ENCODE peak calls at places on chromosome 4, in ten cellular contexts. One of them, this sample, is unnamed.

GRCh38 chr4:107854326-107855030 is 29.7 kb downstream of the SGMS2 start:
- DNase-seq in activated CD4-positive, CD25-positive, alpha-beta regulatory T cell: no peak
- DNase-seq in Kasumi-1: no peak
- DNase-seq in activated CD4-positive, alpha-beta T cell treated with anti-CD3 and anti-CD28 coated beads, Interleukin-2, amount 50 U/mL, for 48 hours: no peak
- DNase-seq in NAMALWA: no peak
- DNase-seq in naive thymus-derived CD4-positive, alpha-beta T cell: no peak
- DNase-seq in activated B cell treated with CpG ODN at 0.5 μM for 24 hours: no peak
- DNase-seq in stomach: no peak
- DNase-seq in dermis microvascular lymphatic vessel endothelial cell: no peak
- DNase-seq in WTC11: no peak
- DNase-seq in this sample: no peak

GRCh38 chr4:99685234-99685633 is 27.6 kb upstream of the C4orf54 start:
- DNase-seq in activated B cell treated with CpG ODN at 0.5 μM for 24 hours: no peak
- DNase-seq in naive thymus-derived CD4-positive, alpha-beta T cell: no peak
- DNase-seq in NAMALWA: no peak
- DNase-seq in activated CD4-positive, CD25-positive, alpha-beta regulatory T cell: no peak
- DNase-seq in WTC11: no peak
- DNase-seq in stomach: no peak
- DNase-seq in activated CD4-positive, alpha-beta T cell treated with anti-CD3 and anti-CD28 coated beads, Interleukin-2, amount 50 U/mL, for 48 hours: no peak
- DNase-seq in Kasumi-1: no peak
- DNase-seq in dermis microvascular lymphatic vessel endothelial cell: no peak
- DNase-seq in this sample: no peak

GRCh38 chr4:41610474-41610873 is 72.5 kb downstream of the LIMCH1 start:
- DNase-seq in NAMALWA: no peak
- DNase-seq in activated B cell treated with CpG ODN at 0.5 μM for 24 hours: no peak
- DNase-seq in naive thymus-derived CD4-positive, alpha-beta T cell: no peak
- DNase-seq in dermis microvascular lymphatic vessel endothelial cell: no peak
- DNase-seq in stomach: no peak
- DNase-seq in Kasumi-1: no peak
- DNase-seq in activated CD4-positive, alpha-beta T cell treated with anti-CD3 and anti-CD28 coated beads, Interleukin-2, amount 50 U/mL, for 48 hours: no peak
- DNase-seq in activated CD4-positive, CD25-positive, alpha-beta regulatory T cell: no peak
- DNase-seq in WTC11: no peak
- DNase-seq in this sample: no peak

GRCh38 chr4:141912831-141913230 is 276.4 kb downstream of the IL15 start:
- DNase-seq in stomach: peak; percentile 54
- DNase-seq in activated CD4-positive, alpha-beta T cell treated with anti-CD3 and anti-CD28 coated beads, Interleukin-2, amount 50 U/mL, for 48 hours: no peak
- DNase-seq in NAMALWA: no peak
- DNase-seq in activated CD4-positive, CD25-positive, alpha-beta regulatory T cell: no peak
- DNase-seq in WTC11: no peak
- DNase-seq in dermis microvascular lymphatic vessel endothelial cell: peak; percentile 10
- DNase-seq in activated B cell treated with CpG ODN at 0.5 μM for 24 hours: no peak
- DNase-seq in naive thymus-derived CD4-positive, alpha-beta T cell: no peak
- DNase-seq in Kasumi-1: no peak
- DNase-seq in this sample: no peak

GRCh38 chr4:41507292-41507933 is 30.5 kb upstream of the LIMCH1 start:
- DNase-seq in NAMALWA: no peak
- DNase-seq in WTC11: no peak
- DNase-seq in activated CD4-positive, CD25-positive, alpha-beta regulatory T cell: no peak
- DNase-seq in Kasumi-1: no peak
- DNase-seq in stomach: no peak
- DNase-seq in activated CD4-positive, alpha-beta T cell treated with anti-CD3 and anti-CD28 coated beads, Interleukin-2, amount 50 U/mL, for 48 hours: no peak
- DNase-seq in dermis microvascular lymphatic vessel endothelial cell: no peak
- DNase-seq in activated B cell treated with CpG ODN at 0.5 μM for 24 hours: no peak
- DNase-seq in naive thymus-derived CD4-positive, alpha-beta T cell: no peak
- DNase-seq in this sample: no peak

GRCh38 chr4:76830612-76831474 is 67.1 kb downstream of the SOWAHB start:
- DNase-seq in activated CD4-positive, CD25-positive, alpha-beta regulatory T cell: no peak
- DNase-seq in dermis microvascular lymphatic vessel endothelial cell: peak; percentile 98
- DNase-seq in WTC11: no peak
- DNase-seq in activated CD4-positive, alpha-beta T cell treated with anti-CD3 and anti-CD28 coated beads, Interleukin-2, amount 50 U/mL, for 48 hours: no peak
- DNase-seq in NAMALWA: no peak
- DNase-seq in Kasumi-1: no peak
- DNase-seq in activated B cell treated with CpG ODN at 0.5 μM for 24 hours: no peak
- DNase-seq in naive thymus-derived CD4-positive, alpha-beta T cell: no peak
- DNase-seq in stomach: peak; percentile 61
- DNase-seq in this sample: peak; percentile 31

GRCh38 chr4:74109894-74110605 is 11.1 kb upstream of the CXCL2 start:
- DNase-seq in Kasumi-1: no peak
- DNase-seq in dermis microvascular lymphatic vessel endothelial cell: no peak
- DNase-seq in activated CD4-positive, alpha-beta T cell treated with anti-CD3 and anti-CD28 coated beads, Interleukin-2, amount 50 U/mL, for 48 hours: no peak
- DNase-seq in WTC11: no peak
- DNase-seq in NAMALWA: no peak
- DNase-seq in naive thymus-derived CD4-positive, alpha-beta T cell: no peak
- DNase-seq in activated B cell treated with CpG ODN at 0.5 μM for 24 hours: no peak
- DNase-seq in activated CD4-positive, CD25-positive, alpha-beta regulatory T cell: no peak
- DNase-seq in stomach: no peak
- DNase-seq in this sample: peak; percentile 87

GRCh38 chr4:1842993-1843448 is 12.9 kb downstream of the LETM1 start:
- DNase-seq in WTC11: no peak
- DNase-seq in NAMALWA: no peak
- DNase-seq in activated CD4-positive, alpha-beta T cell treated with anti-CD3 and anti-CD28 coated beads, Interleukin-2, amount 50 U/mL, for 48 hours: no peak
- DNase-seq in dermis microvascular lymphatic vessel endothelial cell: no peak
- DNase-seq in Kasumi-1: no peak
- DNase-seq in stomach: no peak
- DNase-seq in activated CD4-positive, CD25-positive, alpha-beta regulatory T cell: no peak
- DNase-seq in naive thymus-derived CD4-positive, alpha-beta T cell: no peak
- DNase-seq in activated B cell treated with CpG ODN at 0.5 μM for 24 hours: no peak
- DNase-seq in this sample: peak; percentile 66

GRCh38 chr4:89363156-89363555 is 55.6 kb upstream of the GPRIN3 start:
- DNase-seq in activated CD4-positive, alpha-beta T cell treated with anti-CD3 and anti-CD28 coated beads, Interleukin-2, amount 50 U/mL, for 48 hours: no peak
- DNase-seq in naive thymus-derived CD4-positive, alpha-beta T cell: no peak
- DNase-seq in activated B cell treated with CpG ODN at 0.5 μM for 24 hours: no peak
- DNase-seq in NAMALWA: no peak
- DNase-seq in stomach: no peak
- DNase-seq in dermis microvascular lymphatic vessel endothelial cell: no peak
- DNase-seq in Kasumi-1: no peak
- DNase-seq in WTC11: no peak
- DNase-seq in activated CD4-positive, CD25-positive, alpha-beta regulatory T cell: no peak
- DNase-seq in this sample: no peak

GRCh38 chr4:174714393-174715211 is 114.4 kb downstream of the GLRA3 start:
- DNase-seq in stomach: peak; percentile 36
- DNase-seq in naive thymus-derived CD4-positive, alpha-beta T cell: no peak
- DNase-seq in activated CD4-positive, CD25-positive, alpha-beta regulatory T cell: no peak
- DNase-seq in activated B cell treated with CpG ODN at 0.5 μM for 24 hours: no peak
- DNase-seq in WTC11: peak; percentile 53
- DNase-seq in Kasumi-1: peak; percentile 44
- DNase-seq in NAMALWA: peak; percentile 60
- DNase-seq in activated CD4-positive, alpha-beta T cell treated with anti-CD3 and anti-CD28 coated beads, Interleukin-2, amount 50 U/mL, for 48 hours: peak; percentile 12
- DNase-seq in dermis microvascular lymphatic vessel endothelial cell: no peak
- DNase-seq in this sample: peak; percentile 24

GRCh38 chr4:37541956-37542355 is 144.2 kb downstream of the RELL1 start:
- DNase-seq in activated B cell treated with CpG ODN at 0.5 μM for 24 hours: no peak
- DNase-seq in WTC11: no peak
- DNase-seq in activated CD4-positive, CD25-positive, alpha-beta regulatory T cell: no peak
- DNase-seq in naive thymus-derived CD4-positive, alpha-beta T cell: no peak
- DNase-seq in activated CD4-positive, alpha-beta T cell treated with anti-CD3 and anti-CD28 coated beads, Interleukin-2, amount 50 U/mL, for 48 hours: no peak
- DNase-seq in dermis microvascular lymphatic vessel endothelial cell: no peak
- DNase-seq in stomach: no peak
- DNase-seq in NAMALWA: no peak
- DNase-seq in Kasumi-1: no peak
- DNase-seq in this sample: no peak

GRCh38 chr4:140092094-140092820 is 61.7 kb downstream of the MAML3 start:
- DNase-seq in naive thymus-derived CD4-positive, alpha-beta T cell: no peak
- DNase-seq in activated B cell treated with CpG ODN at 0.5 μM for 24 hours: no peak
- DNase-seq in WTC11: peak; percentile 70
- DNase-seq in stomach: peak; percentile 43
- DNase-seq in activated CD4-positive, CD25-positive, alpha-beta regulatory T cell: no peak
- DNase-seq in activated CD4-positive, alpha-beta T cell treated with anti-CD3 and anti-CD28 coated beads, Interleukin-2, amount 50 U/mL, for 48 hours: no peak
- DNase-seq in dermis microvascular lymphatic vessel endothelial cell: peak; percentile 52
- DNase-seq in NAMALWA: no peak
- DNase-seq in Kasumi-1: peak; percentile 48
- DNase-seq in this sample: no peak

GRCh38 chr4:86497131-86497530 is 97.0 kb upstream of the PTPN13 start:
- DNase-seq in WTC11: no peak
- DNase-seq in Kasumi-1: no peak
- DNase-seq in stomach: no peak
- DNase-seq in activated CD4-positive, alpha-beta T cell treated with anti-CD3 and anti-CD28 coated beads, Interleukin-2, amount 50 U/mL, for 48 hours: no peak
- DNase-seq in dermis microvascular lymphatic vessel endothelial cell: no peak
- DNase-seq in NAMALWA: no peak
- DNase-seq in activated CD4-positive, CD25-positive, alpha-beta regulatory T cell: no peak
- DNase-seq in activated B cell treated with CpG ODN at 0.5 μM for 24 hours: no peak
- DNase-seq in naive thymus-derived CD4-positive, alpha-beta T cell: no peak
- DNase-seq in this sample: no peak

GRCh38 chr4:159308571-159309340 is 205.9 kb downstream of the RAPGEF2 start:
- DNase-seq in activated B cell treated with CpG ODN at 0.5 μM for 24 hours: no peak
- DNase-seq in WTC11: no peak
- DNase-seq in stomach: no peak
- DNase-seq in naive thymus-derived CD4-positive, alpha-beta T cell: no peak
- DNase-seq in activated CD4-positive, alpha-beta T cell treated with anti-CD3 and anti-CD28 coated beads, Interleukin-2, amount 50 U/mL, for 48 hours: no peak
- DNase-seq in NAMALWA: no peak
- DNase-seq in Kasumi-1: no peak
- DNase-seq in dermis microvascular lymphatic vessel endothelial cell: no peak
- DNase-seq in activated CD4-positive, CD25-positive, alpha-beta regulatory T cell: no peak
- DNase-seq in this sample: no peak

GRCh38 chr4:85842540-85842939 is 367.6 kb downstream of the ARHGAP24 start:
- DNase-seq in NAMALWA: peak; percentile 66
- DNase-seq in activated B cell treated with CpG ODN at 0.5 μM for 24 hours: no peak
- DNase-seq in activated CD4-positive, alpha-beta T cell treated with anti-CD3 and anti-CD28 coated beads, Interleukin-2, amount 50 U/mL, for 48 hours: no peak
- DNase-seq in activated CD4-positive, CD25-positive, alpha-beta regulatory T cell: no peak
- DNase-seq in naive thymus-derived CD4-positive, alpha-beta T cell: no peak
- DNase-seq in stomach: no peak
- DNase-seq in Kasumi-1: peak; percentile 92
- DNase-seq in WTC11: no peak
- DNase-seq in dermis microvascular lymphatic vessel endothelial cell: peak; percentile 96
- DNase-seq in this sample: no peak

GRCh38 chr4:158796370-158797140 is 27.7 kb downstream of the FNIP2 start:
- DNase-seq in dermis microvascular lymphatic vessel endothelial cell: no peak
- DNase-seq in Kasumi-1: no peak
- DNase-seq in activated CD4-positive, alpha-beta T cell treated with anti-CD3 and anti-CD28 coated beads, Interleukin-2, amount 50 U/mL, for 48 hours: no peak
- DNase-seq in NAMALWA: no peak
- DNase-seq in stomach: no peak
- DNase-seq in activated B cell treated with CpG ODN at 0.5 μM for 24 hours: no peak
- DNase-seq in WTC11: no peak
- DNase-seq in activated CD4-positive, CD25-positive, alpha-beta regulatory T cell: no peak
- DNase-seq in naive thymus-derived CD4-positive, alpha-beta T cell: no peak
- DNase-seq in this sample: no peak

GRCh38 chr4:167550021-167550420 is 315.7 kb upstream of the SPOCK3 start:
- DNase-seq in dermis microvascular lymphatic vessel endothelial cell: no peak
- DNase-seq in stomach: no peak
- DNase-seq in Kasumi-1: no peak
- DNase-seq in naive thymus-derived CD4-positive, alpha-beta T cell: no peak
- DNase-seq in WTC11: no peak
- DNase-seq in activated B cell treated with CpG ODN at 0.5 μM for 24 hours: no peak
- DNase-seq in activated CD4-positive, alpha-beta T cell treated with anti-CD3 and anti-CD28 coated beads, Interleukin-2, amount 50 U/mL, for 48 hours: no peak
- DNase-seq in NAMALWA: no peak
- DNase-seq in activated CD4-positive, CD25-positive, alpha-beta regulatory T cell: no peak
- DNase-seq in this sample: no peak

GRCh38 chr4:79652232-79652631 is 244.2 kb upstream of the GK2 start:
- DNase-seq in Kasumi-1: no peak
- DNase-seq in stomach: no peak
- DNase-seq in activated CD4-positive, alpha-beta T cell treated with anti-CD3 and anti-CD28 coated beads, Interleukin-2, amount 50 U/mL, for 48 hours: no peak
- DNase-seq in activated CD4-positive, CD25-positive, alpha-beta regulatory T cell: no peak
- DNase-seq in dermis microvascular lymphatic vessel endothelial cell: peak; percentile 12
- DNase-seq in activated B cell treated with CpG ODN at 0.5 μM for 24 hours: no peak
- DNase-seq in naive thymus-derived CD4-positive, alpha-beta T cell: no peak
- DNase-seq in WTC11: no peak
- DNase-seq in NAMALWA: no peak
- DNase-seq in this sample: peak; percentile 0

GRCh38 chr4:168877779-168878491 is 132.1 kb downstream of the CBR4 start:
- DNase-seq in stomach: no peak
- DNase-seq in activated CD4-positive, CD25-positive, alpha-beta regulatory T cell: no peak
- DNase-seq in WTC11: peak; percentile 61
- DNase-seq in activated CD4-positive, alpha-beta T cell treated with anti-CD3 and anti-CD28 coated beads, Interleukin-2, amount 50 U/mL, for 48 hours: peak; percentile 18
- DNase-seq in activated B cell treated with CpG ODN at 0.5 μM for 24 hours: peak; percentile 25
- DNase-seq in naive thymus-derived CD4-positive, alpha-beta T cell: peak; percentile 25
- DNase-seq in dermis microvascular lymphatic vessel endothelial cell: no peak
- DNase-seq in Kasumi-1: peak; percentile 7
- DNase-seq in NAMALWA: no peak
- DNase-seq in this sample: no peak

GRCh38 chr4:38759077-38759789 is 23.6 kb downstream of the TLR10 start:
- DNase-seq in NAMALWA: peak; percentile 90
- DNase-seq in stomach: peak; percentile 52
- DNase-seq in activated B cell treated with CpG ODN at 0.5 μM for 24 hours: no peak
- DNase-seq in activated CD4-positive, CD25-positive, alpha-beta regulatory T cell: peak; percentile 42
- DNase-seq in dermis microvascular lymphatic vessel endothelial cell: no peak
- DNase-seq in WTC11: peak; percentile 67
- DNase-seq in naive thymus-derived CD4-positive, alpha-beta T cell: peak; percentile 43
- DNase-seq in Kasumi-1: peak; percentile 61
- DNase-seq in activated CD4-positive, alpha-beta T cell treated with anti-CD3 and anti-CD28 coated beads, Interleukin-2, amount 50 U/mL, for 48 hours: peak; percentile 63
- DNase-seq in this sample: peak; percentile 45

GRCh38 chr4:98748609-98749008 is 90.2 kb upstream of the TSPAN5 start:
- DNase-seq in stomach: no peak
- DNase-seq in naive thymus-derived CD4-positive, alpha-beta T cell: no peak
- DNase-seq in activated B cell treated with CpG ODN at 0.5 μM for 24 hours: no peak
- DNase-seq in WTC11: no peak
- DNase-seq in activated CD4-positive, CD25-positive, alpha-beta regulatory T cell: no peak
- DNase-seq in dermis microvascular lymphatic vessel endothelial cell: no peak
- DNase-seq in NAMALWA: no peak
- DNase-seq in activated CD4-positive, alpha-beta T cell treated with anti-CD3 and anti-CD28 coated beads, Interleukin-2, amount 50 U/mL, for 48 hours: no peak
- DNase-seq in Kasumi-1: no peak
- DNase-seq in this sample: no peak

GRCh38 chr4:22539251-22539650 is 23.4 kb upstream of the ADGRA3 start:
- DNase-seq in WTC11: no peak
- DNase-seq in NAMALWA: no peak
- DNase-seq in activated B cell treated with CpG ODN at 0.5 μM for 24 hours: no peak
- DNase-seq in stomach: no peak
- DNase-seq in activated CD4-positive, CD25-positive, alpha-beta regulatory T cell: no peak
- DNase-seq in activated CD4-positive, alpha-beta T cell treated with anti-CD3 and anti-CD28 coated beads, Interleukin-2, amount 50 U/mL, for 48 hours: no peak
- DNase-seq in naive thymus-derived CD4-positive, alpha-beta T cell: no peak
- DNase-seq in Kasumi-1: no peak
- DNase-seq in dermis microvascular lymphatic vessel endothelial cell: no peak
- DNase-seq in this sample: no peak

GRCh38 chr4:17580969-17581368 is 4.0 kb downstream of the LAP3 start:
- DNase-seq in naive thymus-derived CD4-positive, alpha-beta T cell: no peak
- DNase-seq in dermis microvascular lymphatic vessel endothelial cell: peak; percentile 55
- DNase-seq in activated B cell treated with CpG ODN at 0.5 μM for 24 hours: no peak
- DNase-seq in WTC11: no peak
- DNase-seq in NAMALWA: no peak
- DNase-seq in Kasumi-1: no peak
- DNase-seq in activated CD4-positive, alpha-beta T cell treated with anti-CD3 and anti-CD28 coated beads, Interleukin-2, amount 50 U/mL, for 48 hours: no peak
- DNase-seq in stomach: no peak
- DNase-seq in activated CD4-positive, CD25-positive, alpha-beta regulatory T cell: no peak
- DNase-seq in this sample: peak; percentile 63

GRCh38 chr4:38994135-38994534 is 38.1 kb downstream of the TMEM156 start:
- DNase-seq in stomach: no peak
- DNase-seq in WTC11: no peak
- DNase-seq in Kasumi-1: no peak
- DNase-seq in NAMALWA: no peak
- DNase-seq in activated CD4-positive, CD25-positive, alpha-beta regulatory T cell: no peak
- DNase-seq in dermis microvascular lymphatic vessel endothelial cell: no peak
- DNase-seq in activated B cell treated with CpG ODN at 0.5 μM for 24 hours: no peak
- DNase-seq in activated CD4-positive, alpha-beta T cell treated with anti-CD3 and anti-CD28 coated beads, Interleukin-2, amount 50 U/mL, for 48 hours: no peak
- DNase-seq in naive thymus-derived CD4-positive, alpha-beta T cell: no peak
- DNase-seq in this sample: no peak

GRCh38 chr4:25814323-25814722 is 48.5 kb downstream of the SEL1L3 start:
- DNase-seq in activated CD4-positive, CD25-positive, alpha-beta regulatory T cell: no peak
- DNase-seq in stomach: peak; percentile 34
- DNase-seq in NAMALWA: no peak
- DNase-seq in WTC11: no peak
- DNase-seq in Kasumi-1: no peak
- DNase-seq in dermis microvascular lymphatic vessel endothelial cell: no peak
- DNase-seq in activated B cell treated with CpG ODN at 0.5 μM for 24 hours: no peak
- DNase-seq in naive thymus-derived CD4-positive, alpha-beta T cell: no peak
- DNase-seq in activated CD4-positive, alpha-beta T cell treated with anti-CD3 and anti-CD28 coated beads, Interleukin-2, amount 50 U/mL, for 48 hours: no peak
- DNase-seq in this sample: no peak

This sample was measured in astrocyte of the cerebellum.